ENCODE peak calls at places on chromosome 1, in five cellular contexts. H is lower leg skin; Z is CD8-positive, alpha-beta T cell; X is astrocyte of the spinal cord; J is suprapubic skin. B is an unnamed sample.

GRCh38 chr1:53636621-53637171 is 102.3 kb downstream of the GLIS1 start:
- DNase-seq in Z (no peak), H (no peak), X (no peak), J (peak), B (peak)

GRCh38 chr1:210024996-210025395 is 87.0 kb downstream of the SYT14 start:
- DNase-seq in H (no peak), X (no peak), J (no peak), Z (no peak), B (no peak)

GRCh38 chr1:30321216-30321910 is 402.0 kb downstream of the MATN1 start:
- DNase-seq in X (no peak), J (no peak), H (no peak), Z (no peak), B (peak)

GRCh38 chr1:33349778-33350610 is 29.1 kb upstream of the A3GALT2 start:
- DNase-seq in H (peak), J (peak), Z (peak), X (peak), B (peak)

GRCh38 chr1:176174108-176174507 is 33.0 kb downstream of the COP1 start:
- DNase-seq in H (no peak), J (no peak), Z (no peak), X (no peak), B (no peak)

GRCh38 chr1:205042911-205043806 is at the start of gene CNTN2:
- DNase-seq in Z (no peak), H (no peak), J (no peak), X (no peak), B (no peak)

GRCh38 chr1:191993549-191993948 is 164.7 kb upstream of the RGS18 start:
- DNase-seq in Z (no peak), X (peak), J (no peak), H (no peak), B (no peak)

GRCh38 chr1:87549691-87550090 is 221.0 kb downstream of the LMO4 start:
- DNase-seq in J (no peak), H (no peak), Z (no peak), X (no peak), B (no peak)

GRCh38 chr1:215665212-215665611 is 98.1 kb downstream of the KCTD3 start:
- DNase-seq in Z (no peak), X (peak), H (no peak), J (no peak), B (no peak)

GRCh38 chr1:159934136-159935039 is 9.1 kb upstream of the TAGLN2 start:
- DNase-seq in Z (no peak), X (no peak), J (peak), H (no peak), B (no peak)

GRCh38 chr1:25575191-25575590 is 31.8 kb downstream of the LDLRAP1 start:
- DNase-seq in H (no peak), J (no peak), Z (no peak), X (no peak), B (no peak)

GRCh38 chr1:2493691-2494322 is 17.7 kb downstream of the PLCH2 start:
- DNase-seq in Z (no peak), H (no peak), X (no peak), J (no peak), B (no peak)

GRCh38 chr1:10891081-10891480 is 94.6 kb upstream of the CASZ1 start:
- DNase-seq in H (no peak), Z (no peak), J (no peak), X (no peak), B (no peak)

GRCh38 chr1:108117908-108118902 is 81.9 kb downstream of the SLC25A24 start:
- DNase-seq in Z (no peak), H (no peak), J (peak), X (no peak), B (no peak)

GRCh38 chr1:54743416-54743815 is 20.9 kb downstream of the PARS2 start:
- DNase-seq in X (no peak), H (no peak), Z (no peak), J (no peak), B (no peak)

GRCh38 chr1:115306146-115306545 is 31.9 kb downstream of the NGF start:
- DNase-seq in X (no peak), Z (no peak), J (no peak), H (no peak), B (no peak)

GRCh38 chr1:244102471-244102870 is 51.4 kb downstream of the ZBTB18 start:
- DNase-seq in X (no peak), H (no peak), J (no peak), Z (no peak), B (no peak)

GRCh38 chr1:227949341-227949921 is 1.7 kb upstream of the WNT9A start:
- DNase-seq in Z (no peak), J (peak), H (no peak), X (no peak), B (no peak)

GRCh38 chr1:76595024-76595423 is 272.3 kb upstream of the ST6GALNAC5 start:
- DNase-seq in H (no peak), X (no peak), Z (no peak), J (no peak), B (no peak)

GRCh38 chr1:98793136-98793535 is 131.6 kb downstream of the SNX7 start:
- DNase-seq in H (no peak), X (no peak), J (no peak), Z (no peak), B (no peak)

GRCh38 chr1:32764826-32765545 is 52.2 kb downstream of the YARS1 start:
- DNase-seq in Z (no peak), X (no peak), J (no peak), H (no peak), B (no peak)

GRCh38 chr1:208990456-208990855 is 593.1 kb upstream of the CAMK1G start:
- DNase-seq in J (no peak), H (no peak), Z (no peak), X (peak), B (no peak)

GRCh38 chr1:48472747-48473146 is 743 bp upstream of the SPATA6 start:
- DNase-seq in J (no peak), X (no peak), Z (no peak), H (no peak), B (no peak)

GRCh38 chr1:112700290-112701226 is 6.4 kb downstream of the RHOC start:
- DNase-seq in Z (peak), H (peak), J (peak), X (peak), B (peak)

GRCh38 chr1:70090146-70090545 is 115.2 kb downstream of the LRRC40 start:
- DNase-seq in H (no peak), X (no peak), J (no peak), Z (no peak), B (no peak)

GRCh38 chr1:196738730-196739129 is 35.9 kb upstream of the CFHR3 start:
- DNase-seq in X (no peak), J (no peak), Z (no peak), H (no peak), B (no peak)

GRCh38 chr1:25748531-25749205 is 51.3 kb upstream of the SELENON start:
- DNase-seq in H (no peak), X (no peak), Z (no peak), J (no peak), B (no peak)

GRCh38 chr1:3914331-3914851 is 14.3 kb upstream of the C1orf174 start:
- DNase-seq in H (no peak), J (no peak), Z (no peak), X (no peak), B (no peak)

DNA sequence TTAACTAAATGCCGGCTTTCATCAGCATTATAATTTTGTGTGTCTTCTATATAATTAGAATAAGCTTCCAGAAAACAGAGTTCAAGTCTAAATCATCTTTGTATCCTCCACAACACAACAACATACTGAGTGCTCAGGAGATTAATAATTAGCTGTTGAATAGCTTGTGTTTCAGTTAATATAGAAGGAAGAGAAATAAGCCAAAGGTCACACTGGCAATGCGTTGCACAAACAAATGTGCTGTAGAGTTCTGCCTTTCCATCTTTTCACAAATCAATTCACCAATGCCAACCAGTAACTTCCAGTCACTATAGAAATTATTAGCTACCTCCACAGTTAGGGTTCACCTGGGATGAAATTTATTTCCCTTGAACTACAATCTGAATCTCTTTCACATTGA is 132.0 kb downstream of the LMX1A start:
- DNase-seq in Z (no peak), X (no peak), J (no peak), H (no peak), B (no peak)
- TF ChIP-seq CTCF in Z (no peak), X (no peak), J (no peak), H (no peak), B (no peak)

GRCh38 chr1:149845416-149845815 is 54.0 kb upstream of the BOLA1 start:
- DNase-seq in J (no peak), H (peak), Z (no peak), X (no peak), B (no peak)
- H3K4me3 ChIP-seq in J (no peak), H (no peak), Z (peak), X (no peak), B (no peak)

GRCh38 chr1:222828939-222829338 is 14.1 kb downstream of the DISP1 start:
- DNase-seq in Z (no peak), H (no peak), X (no peak), J (no peak), B (no peak)
- TF ChIP-seq CTCF in Z (no peak), H (no peak), X (peak), J (no peak), B (no peak)

GRCh38 chr1:203625623-203626189 is 926 bp upstream of the ATP2B4 start:
- DNase-seq in Z (peak), J (no peak), X (peak), H (peak), B (no peak)
- H3K4me3 ChIP-seq in Z (peak), J (peak), X (no peak), H (no peak), B (peak)

DNA sequence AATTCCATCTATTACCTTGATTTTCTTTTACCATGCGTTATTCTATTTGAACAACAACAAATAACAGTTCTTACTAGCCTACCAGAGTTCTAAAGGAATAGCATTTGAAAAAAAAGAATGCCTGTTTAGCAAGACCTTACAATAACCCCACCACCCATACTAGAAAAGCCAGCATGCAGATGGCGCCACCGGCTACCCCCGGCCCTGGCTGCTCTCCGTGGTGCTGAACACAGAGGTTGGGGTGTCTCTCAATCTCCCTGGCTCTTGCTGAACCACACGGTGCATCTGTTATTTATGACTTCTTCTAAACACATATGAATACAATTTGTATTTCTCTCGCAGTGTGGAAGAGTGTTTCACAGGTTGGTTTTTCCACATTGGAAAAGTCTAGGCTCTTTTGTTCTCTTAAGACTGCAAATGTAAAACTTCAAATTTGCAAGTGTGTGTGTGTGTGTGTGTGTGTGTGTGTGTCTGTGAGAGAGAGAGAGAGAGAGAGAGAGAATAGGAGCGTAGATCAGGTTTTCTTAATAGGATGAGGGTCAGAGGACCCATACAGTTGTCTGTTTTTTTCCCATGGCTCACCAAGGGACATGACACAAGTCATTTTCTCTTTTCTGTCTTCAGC is 13.6 kb downstream of the GRIK3 start:
- DNase-seq in X (no peak), H (no peak), J (no peak), Z (no peak), B (no peak)
- TF ChIP-seq CTCF in X (no peak), H (no peak), J (no peak), Z (no peak), B (no peak)

GRCh38 chr1:167068761-167069160 is 21.4 kb downstream of the GPA33 start:
- DNase-seq in X (no peak), H (no peak), J (no peak), Z (no peak), B (no peak)

GRCh38 chr1:167065481-167065880 is 24.7 kb downstream of the GPA33 start:
- DNase-seq in Z (no peak), X (no peak), J (no peak), H (no peak), B (no peak)

GRCh38 chr1:167064622-167065021 is 25.6 kb downstream of the GPA33 start:
- DNase-seq in H (no peak), Z (no peak), J (no peak), X (no peak), B (no peak)

GRCh38 chr1:167067904-167068303 is 22.3 kb downstream of the GPA33 start:
- DNase-seq in H (no peak), Z (no peak), J (no peak), X (no peak), B (no peak)

GRCh38 chr1:167066333-167067122 is 23.6 kb downstream of the GPA33 start:
- DNase-seq in H (peak), Z (peak), J (peak), X (peak), B (no peak)
- H3K4me3 ChIP-seq in H (no peak), Z (no peak), J (peak), X (peak), B (peak)

GRCh38 chr1:40179496-40180089 is 18.4 kb downstream of the RLF start:
- DNase-seq in J (no peak), X (no peak), Z (no peak), H (no peak), B (no peak)

GRCh38 chr1:40184193-40184592 is 23.0 kb downstream of the RLF start:
- DNase-seq in Z (no peak), J (no peak), X (no peak), H (no peak), B (no peak)

GRCh38 chr1:40185951-40186864 is 25.0 kb downstream of the RLF start:
- DNase-seq in Z (no peak), H (no peak), X (peak), J (no peak), B (no peak)

GRCh38 chr1:40187399-40187798 is 26.2 kb downstream of the RLF start:
- DNase-seq in H (no peak), J (no peak), X (no peak), Z (no peak), B (no peak)

GRCh38 chr1:40182956-40183710 is 21.9 kb downstream of the RLF start:
- DNase-seq in H (no peak), X (peak), Z (no peak), J (no peak), B (no peak)
- TF ChIP-seq CTCF in H (no peak), X (peak), Z (peak), J (no peak), B (no peak)

GRCh38 chr1:27000092-27000816 is 6.8 kb downstream of the TRNP1 start:
- DNase-seq in J (no peak), H (no peak), Z (no peak), X (no peak), B (no peak)
- H3K4me3 ChIP-seq in J (no peak), H (no peak), Z (no peak), X (no peak), B (peak)

DNA sequence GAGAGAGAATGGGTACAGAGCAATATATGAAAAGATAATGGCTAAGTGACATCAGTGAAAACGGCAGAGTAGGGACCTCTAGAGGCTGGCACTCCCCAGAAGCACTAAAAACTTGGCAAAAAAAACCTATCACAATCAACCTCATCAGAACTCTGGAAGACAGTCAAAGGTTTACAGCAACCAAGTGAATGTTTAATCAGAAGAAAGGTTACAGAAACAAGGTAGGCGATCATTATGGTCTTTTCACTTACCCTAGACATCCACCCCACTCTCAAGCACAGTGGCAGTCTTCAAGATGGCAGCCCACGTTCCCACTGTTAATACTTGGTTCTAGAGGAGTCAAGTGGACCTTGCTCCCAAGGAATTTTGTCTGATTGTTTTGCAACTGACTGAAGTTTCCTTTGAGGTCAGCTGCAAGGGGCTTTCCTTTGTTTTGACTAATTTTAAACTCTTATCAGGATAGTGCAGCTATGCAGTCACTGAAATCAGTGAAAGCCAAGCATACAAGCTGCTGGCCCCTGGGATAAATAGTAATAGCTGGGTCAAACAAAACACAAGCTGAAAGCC is 7.2 kb downstream of the KIFAP3 start:
- DNase-seq in H (no peak), J (no peak), X (no peak), Z (no peak), B (no peak)
- TF ChIP-seq CTCF in H (no peak), J (no peak), X (peak), Z (no peak), B (no peak)